ENCODE peak calls at places on chromosomes 4 and X, in four cellular contexts. P is SK-N-SH, Q is HepG2, N is K562. B is an unnamed sample. For H3K4me1, the result is how much of the 10 kb centered on the place peaks cover.

GRCh38 chr4:152115794-152116193 is 355.0 kb upstream of the GATB start:
- DNase-seq in N (no peak), Q (no peak), P (no peak), B (no peak)

GRCh38 chr4:8398347-8398746 is 42.2 kb downstream of the ACOX3 start:
- DNase-seq in N (no peak), Q (no peak), P (no peak), B (no peak)

GRCh38 chrX:23332101-23332887 is 2.4 kb upstream of the PTCHD1 start:
- DNase-seq in Q (no peak), P (peak), N (no peak), B (no peak)

GRCh38 chr4:58749206-58749605 is 1639.0 kb upstream of the IGFBP7 start:
- DNase-seq in Q (peak), P (no peak), N (no peak), B (no peak)

GRCh38 chr4:93828830-93829530 is 427 bp downstream of the ATOH1 start:
- DNase-seq in N (no peak), P (peak), Q (no peak), B (no peak)

GRCh38 chr4:123869517-123870282 is 473.1 kb downstream of the SPRY1 start:
- DNase-seq in N (no peak), P (no peak), Q (no peak), B (no peak)

GRCh38 chr4:187065836-187066235 is 342.2 kb upstream of the FAT1 start:
- DNase-seq in N (no peak), Q (no peak), P (no peak), B (no peak)

GRCh38 chr4:147335183-147335582 is 145.7 kb upstream of the EDNRA start:
- DNase-seq in Q (no peak), N (no peak), P (no peak), B (no peak)

GRCh38 chrX:54076903-54077302 is 32.6 kb upstream of the PHF8 start:
- DNase-seq in P (no peak), Q (no peak), N (no peak), B (peak)

GRCh38 chrX:47862680-47863079 is 26.0 kb downstream of the ZNF81 start:
- DNase-seq in Q (no peak), P (no peak), N (no peak), B (no peak)

GRCh38 chr4:75512336-75513211 is 1.6 kb downstream of the RCHY1 start:
- DNase-seq in P (no peak), N (peak), Q (peak), B (no peak)

GRCh38 chr4:142347241-142347640 is 498.9 kb downstream of the INPP4B start:
- DNase-seq in P (no peak), N (no peak), Q (no peak), B (no peak)

GRCh38 chr4:169238445-169238844 is 32.3 kb downstream of the SH3RF1 start:
- DNase-seq in P (no peak), Q (no peak), N (no peak), B (no peak)

DNA sequence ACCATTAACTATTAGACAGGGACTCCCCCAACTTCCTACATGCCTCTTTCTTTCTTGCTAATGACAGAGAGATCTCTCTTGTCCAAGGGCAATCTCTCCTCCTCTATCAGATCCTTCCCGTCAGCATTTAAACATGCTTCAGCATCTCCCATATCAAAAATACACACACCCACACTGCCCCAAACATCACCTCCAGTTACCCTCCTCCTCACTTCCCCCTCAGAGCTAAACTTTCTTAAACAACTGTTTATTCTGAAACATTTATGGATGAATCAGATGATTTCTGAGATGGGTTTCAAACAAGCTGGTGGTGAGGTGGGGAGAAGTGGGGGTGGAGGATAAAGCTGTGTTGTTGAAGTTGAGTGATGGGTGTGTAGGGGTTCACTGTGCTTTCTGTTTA is 23.5 kb downstream of the USP46 start:
- DNase-seq in N (no peak), P (no peak), Q (no peak), B (no peak)
- H3K4me1 ChIP-seq in N (under half), P (under half), Q (under half), B (under half)

DNA sequence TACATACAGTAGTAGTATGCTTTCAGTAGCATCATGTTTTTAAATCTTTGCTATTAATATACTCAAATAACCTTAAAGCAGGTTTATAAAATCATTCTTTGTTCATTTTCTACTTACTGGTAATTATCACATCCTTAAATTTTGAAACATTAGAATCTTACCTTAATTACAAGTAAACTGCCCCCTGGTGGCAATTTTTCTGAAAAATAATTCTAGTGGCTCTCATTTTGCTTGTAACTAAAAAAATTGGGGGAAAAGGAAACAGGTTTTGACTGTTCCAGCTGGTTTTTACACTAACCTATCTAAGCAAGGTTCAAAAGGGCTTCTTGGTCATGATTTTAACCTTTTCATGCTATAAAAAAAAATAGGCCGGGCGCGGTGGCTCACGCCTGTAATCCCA is 18.5 kb upstream of the DCAF4L1 start:
- DNase-seq in N (no peak), Q (peak), P (peak), B (no peak)
- TF ChIP-seq SIN3A in N (no peak), Q (no peak), P (no peak), B (no peak)

DNA sequence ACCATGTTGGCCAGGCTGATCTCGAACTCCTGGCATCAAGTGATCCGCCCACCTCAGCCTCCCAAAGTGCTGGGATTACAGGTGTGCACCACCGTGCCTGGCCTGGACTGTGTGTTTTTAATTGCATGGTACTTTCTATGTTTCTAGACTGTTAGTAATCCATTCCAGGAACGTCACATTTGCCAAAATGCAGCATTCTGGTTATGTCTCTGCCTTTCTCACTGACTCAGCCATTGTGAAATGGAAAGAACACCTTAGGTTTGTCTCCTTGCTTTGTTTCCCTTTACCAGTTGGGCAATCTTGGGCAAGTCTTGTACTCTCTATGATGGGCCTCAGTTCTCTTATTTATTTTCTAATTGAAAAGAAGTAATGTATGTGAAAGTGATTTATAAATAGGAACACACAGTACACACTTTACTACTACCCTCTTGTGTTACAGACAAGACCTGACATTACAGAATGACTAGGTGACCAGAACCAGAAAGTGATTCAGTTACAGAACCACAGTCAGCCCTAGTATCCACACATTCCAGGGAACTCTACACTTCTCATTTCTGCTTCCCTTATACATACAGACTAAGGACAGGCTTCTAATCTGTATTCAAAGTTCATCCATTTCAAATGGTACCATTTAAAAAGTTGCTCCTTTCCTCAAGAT is 187.1 kb downstream of the MGST2 start:
- DNase-seq in P (no peak), N (no peak), Q (no peak), B (no peak)
- H3K4me3 ChIP-seq in P (no peak), N (no peak), Q (no peak), B (no peak)

GRCh38 chrX:148161661-148162060 is 180.5 kb downstream of the FMR1NB start:
- DNase-seq in Q (no peak), N (no peak), P (no peak), B (no peak)

DNA sequence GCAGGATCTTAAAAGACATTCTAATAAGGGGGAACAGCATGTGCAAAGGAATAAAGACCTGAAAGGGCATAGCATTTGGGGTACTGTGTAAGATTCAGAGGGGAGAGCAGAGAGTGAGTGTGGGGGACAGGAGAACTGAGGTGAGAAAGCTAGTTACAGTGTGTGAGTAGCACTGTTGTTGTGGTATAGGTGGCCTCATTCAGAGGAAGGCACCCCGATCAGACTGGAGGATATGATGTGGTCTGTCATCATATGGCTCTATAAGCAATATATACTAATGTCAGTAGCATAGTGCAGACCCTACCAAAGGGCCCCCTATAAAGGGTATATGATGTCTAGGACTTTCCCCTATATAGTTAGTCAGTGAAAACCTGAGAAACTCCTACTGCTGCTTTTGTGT is 175.8 kb downstream of the FMR1NB start:
- DNase-seq in Q (no peak), P (no peak), N (no peak), B (no peak)
- H3K4me1 ChIP-seq in Q (under half), P (under half), N (under half), B (under half)

GRCh38 chrX:71550578-71550977 is 17.7 kb downstream of the OGT start:
- DNase-seq in Q (no peak), P (no peak), N (no peak), B (no peak)
- TF ChIP-seq SIN3A in Q (no peak), P (no peak), N (no peak), B (no peak)